ENCODE peak calls at places on chromosomes 1 and 21, in seven cellular contexts. M, I, S, F, V, C and L are unnamed samples.
A peak's percentile ranks its signal among the peaks of the same experiment; 100 is the strongest.

GRCh38 chr21:32994305-32994704 is 31.4 kb upstream of the OLIG2 start:
- DNase-seq in V (no peak), C (no peak), S (no peak), I (peak; percentile 52), M (no peak), F (no peak), L (no peak)

GRCh38 chr1:29800120-29800519 is 563.8 kb downstream of the PTPRU start:
- DNase-seq in F (no peak), M (no peak), V (no peak), I (no peak), C (no peak), S (no peak), L (no peak)

GRCh38 chr1:119351997-119352396 is 16.6 kb upstream of the HAO2 start:
- DNase-seq in C (no peak), M (no peak), S (no peak), I (no peak), V (no peak), F (no peak), L (no peak)

GRCh38 chr21:40845621-40846020 is 1.3 kb downstream of the DSCAM start:
- DNase-seq in M (no peak), I (no peak), V (no peak), S (no peak), F (no peak), C (no peak), L (no peak)

GRCh38 chr1:216325946-216326345 is 97.3 kb downstream of the USH2A start:
- DNase-seq in F (no peak), M (no peak), S (no peak), I (peak; percentile 58), C (no peak), V (no peak), L (no peak)

GRCh38 chr1:226443439-226443838 is 35.5 kb upstream of the PARP1 start:
- DNase-seq in C (no peak), V (no peak), I (no peak), F (no peak), S (no peak), M (no peak), L (no peak)

GRCh38 chr1:16151200-16151708 is 4.6 kb downstream of the EPHA2 start:
- DNase-seq in I (peak; percentile 68), S (peak; percentile 20), V (no peak), C (no peak), F (no peak), M (no peak), L (no peak)

GRCh38 chr1:244273845-244274619 is 177.7 kb downstream of the ADSS2 start:
- DNase-seq in V (no peak), F (no peak), I (peak; percentile 61), M (no peak), C (no peak), S (no peak), L (no peak)

GRCh38 chr1:63878914-63879313 is 105.1 kb downstream of the ROR1 start:
- DNase-seq in I (no peak), V (no peak), F (no peak), M (no peak), S (no peak), C (no peak), L (no peak)

GRCh38 chr1:116682641-116683221 is 15.2 kb upstream of the IGSF3 start:
- DNase-seq in F (no peak), M (no peak), V (no peak), C (no peak), I (no peak), S (no peak), L (no peak)

GRCh38 chr21:38751379-38752050 is 54.2 kb upstream of the ETS2 start:
- DNase-seq in M (no peak), I (no peak), F (no peak), C (no peak), S (no peak), V (no peak), L (no peak)

GRCh38 chr1:20530901-20531300 is 21.5 kb upstream of the FAM43B start:
- DNase-seq in F (no peak), V (no peak), M (no peak), S (no peak), I (peak; percentile 38), C (no peak), L (no peak)

GRCh38 chr1:156689035-156689959 is 12.1 kb upstream of the NES start:
- DNase-seq in M (peak; percentile 70), C (peak; percentile 83), F (peak; percentile 74), I (peak; percentile 92), V (peak; percentile 84), S (no peak), L (no peak)

GRCh38 chr1:110508038-110508437 is 10.9 kb downstream of the KCNA10 start:
- DNase-seq in I (no peak), M (no peak), C (no peak), V (no peak), S (no peak), F (no peak), L (no peak)

GRCh38 chr1:10674700-10675598 is 121.5 kb downstream of the CASZ1 start:
- DNase-seq in I (no peak), M (no peak), V (no peak), S (no peak), F (no peak), C (no peak), L (peak; percentile 89)

GRCh38 chr1:53369761-53370160 is 41.9 kb upstream of the LRP8 start:
- DNase-seq in M (no peak), S (no peak), F (no peak), V (peak; percentile 14), I (no peak), C (no peak), L (no peak)

GRCh38 chr1:58919986-58920376 is 136.1 kb upstream of the JUN start:
- DNase-seq in F (no peak), C (no peak), V (no peak), S (no peak), M (no peak), I (no peak), L (no peak)